ENCODE peak calls at places on chromosomes 16 and 17, in nine cellular contexts. C is neuronal stem cell, D is uterus, I is lung, T is brain microvascular endothelial cell, Z is stomach, U is SK-N-SH, B is GM23338, F is esophagus muscularis mucosa. A is an unnamed sample.

GRCh38 chr16:63372283-63372682 is 1336.0 kb upstream of the CDH8 start:
- DNase-seq in C (no peak), D (no peak), I (no peak), T (no peak), Z (no peak), U (no peak), B (no peak), F (no peak), A (no peak)

GRCh38 chr17:54956802-54957201 is 11.7 kb downstream of the COX11 start:
- DNase-seq in C (no peak), D (no peak), I (no peak), T (no peak), Z (no peak), U (no peak), B (peak; percentile 49), F (no peak), A (no peak)

GRCh38 chr16:86034421-86034919 is 135.5 kb downstream of the IRF8 start:
- DNase-seq in C (no peak), D (no peak), I (no peak), T (no peak), Z (no peak), U (no peak), B (no peak), F (no peak), A (no peak)

GRCh38 chr17:3944485-3945388 is 19.5 kb downstream of the ATP2A3 start:
- DNase-seq in C (peak; percentile 82), D (peak; percentile 51), I (no peak), T (peak; percentile 10), Z (peak; percentile 66), U (peak; percentile 100), B (peak; percentile 93), F (no peak), A (no peak)

GRCh38 chr16:12749076-12749475 is 54.6 kb downstream of the CPPED1 start:
- DNase-seq in C (no peak), D (no peak), I (no peak), T (no peak), Z (no peak), U (no peak), B (no peak), F (no peak), A (no peak)

GRCh38 chr16:54355251-54355650 is 68.7 kb upstream of the IRX3 start:
- DNase-seq in C (no peak), D (no peak), I (no peak), T (peak; percentile 72), Z (no peak), U (no peak), B (no peak), F (no peak), A (no peak)

GRCh38 chr16:71929048-71929447 is 33.7 kb downstream of the IST1 start:
- DNase-seq in C (no peak), D (no peak), I (no peak), T (peak; percentile 67), Z (no peak), U (no peak), B (no peak), F (no peak), A (peak; percentile 37)

GRCh38 chr17:44349553-44350070 is 4.5 kb downstream of the GRN start:
- DNase-seq in C (no peak), D (no peak), I (no peak), T (no peak), Z (no peak), U (no peak), B (no peak), F (no peak), A (no peak)

GRCh38 chr17:9115446-9116265 is 94.3 kb downstream of the NTN1 start:
- DNase-seq in C (peak; percentile 44), D (peak; percentile 86), I (no peak), T (peak; percentile 36), Z (peak; percentile 27), U (peak; percentile 31), B (peak; percentile 87), F (no peak), A (no peak)

GRCh38 chr17:82836823-82837357 is 2.9 kb downstream of the ZNF750 start:
- DNase-seq in C (no peak), D (peak; percentile 47), I (no peak), T (no peak), Z (no peak), U (no peak), B (peak; percentile 55), F (no peak), A (no peak)

GRCh38 chr16:23578096-23578830 is 17.9 kb downstream of the NDUFAB1 start:
- DNase-seq in C (no peak), D (no peak), I (no peak), T (no peak), Z (no peak), U (no peak), B (no peak), F (no peak), A (no peak)

GRCh38 chr17:47742319-47743181 is 9.5 kb downstream of the TBX21 start:
- DNase-seq in C (peak; percentile 61), D (no peak), I (peak; percentile 4), T (no peak), Z (no peak), U (peak; percentile 95), B (peak; percentile 83), F (no peak), A (no peak)

GRCh38 chr17:11511696-11512095 is 86.6 kb upstream of the DNAH9 start:
- DNase-seq in C (no peak), D (no peak), I (no peak), T (no peak), Z (peak; percentile 42), U (peak; percentile 42), B (no peak), F (no peak), A (no peak)

GRCh38 chr17:77085916-77086432 is 54.8 kb upstream of the SEC14L1 start:
- DNase-seq in C (no peak), D (no peak), I (no peak), T (no peak), Z (no peak), U (peak; percentile 87), B (no peak), F (no peak), A (no peak)

GRCh38 chr17:77089118-77089477 is 51.7 kb upstream of the SEC14L1 start:
- DNase-seq in C (no peak), D (no peak), I (no peak), T (no peak), Z (peak; percentile 39), U (no peak), B (no peak), F (no peak), A (no peak)

GRCh38 chr17:77088455-77089117 is 52.2 kb upstream of the SEC14L1 start:
- DNase-seq in C (peak; percentile 88), D (peak; percentile 96), I (peak; percentile 93), T (peak; percentile 96), Z (peak; percentile 90), U (peak; percentile 93), B (peak; percentile 95), F (peak; percentile 98), A (peak; percentile 89)

GRCh38 chr17:77087650-77088454 is 52.9 kb upstream of the SEC14L1 start:
- DNase-seq in C (no peak), D (no peak), I (no peak), T (no peak), Z (no peak), U (no peak), B (no peak), F (no peak), A (no peak)

GRCh38 chr17:77086433-77087010 is 54.2 kb upstream of the SEC14L1 start:
- DNase-seq in C (peak; percentile 61), D (peak; percentile 86), I (peak; percentile 87), T (peak; percentile 79), Z (peak; percentile 96), U (peak; percentile 78), B (peak; percentile 96), F (peak; percentile 97), A (no peak)
- H3K4me3 ChIP-seq in C (no peak overlapping the region), D (no peak overlapping the region), I (no peak overlapping the region), T (no peak overlapping the region), Z (peak overlapping the region; percentile 9), U (peak overlapping the region; percentile 6), B (no peak overlapping the region), F (no peak overlapping the region), A (no peak overlapping the region)

DNA sequence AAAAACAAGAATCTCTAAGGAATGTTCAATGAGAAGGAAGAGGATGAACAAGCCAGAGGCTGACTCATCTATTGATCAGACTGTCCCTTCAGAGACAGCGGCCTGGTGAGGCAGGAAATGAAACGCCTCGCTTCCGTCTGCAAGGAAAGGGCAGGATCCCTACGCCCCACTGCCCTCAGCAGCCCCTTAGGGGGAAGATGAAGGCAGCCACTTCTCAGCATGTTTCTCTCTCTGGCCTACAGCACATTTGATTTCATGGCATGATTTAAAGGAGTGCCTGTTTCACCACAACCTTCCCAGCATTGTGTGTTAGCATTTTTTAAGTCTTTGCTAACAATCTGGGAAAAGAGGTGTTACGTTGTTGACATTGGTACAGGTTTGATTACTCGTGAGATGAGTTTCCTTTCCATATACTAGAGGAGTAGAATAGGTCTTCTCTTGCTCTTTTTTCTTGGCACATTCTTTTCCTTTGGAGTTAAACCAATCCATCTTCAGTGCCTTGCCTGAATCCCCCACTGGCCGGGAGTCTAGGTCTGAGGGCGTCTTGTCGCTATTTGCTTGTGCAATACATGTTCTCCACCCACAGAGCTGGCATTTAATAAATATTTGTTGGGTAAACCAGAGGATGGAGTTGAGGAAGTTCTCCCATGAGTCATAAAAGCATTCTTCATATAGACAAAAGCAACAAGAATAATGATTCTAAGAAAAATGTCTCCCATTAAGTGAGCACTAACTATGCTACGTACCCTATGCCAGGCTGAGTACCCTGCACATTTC is 47.4 kb downstream of the RBFOX3 start:
- DNase-seq in C (no peak), D (no peak), I (no peak), T (no peak), Z (no peak), U (no peak), B (no peak), F (no peak), A (no peak)
- H3K27me3 ChIP-seq in C (no peaks in the 10 kb centered on the region), D (no peaks in the 10 kb centered on the region), I (peaks cover 4% of the 10 kb centered on the region), T (no peaks in the 10 kb centered on the region), Z (peaks cover 89% of the 10 kb centered on the region), U (peaks cover 17% of the 10 kb centered on the region), B (no peaks in the 10 kb centered on the region), F (peaks cover 4% of the 10 kb centered on the region), A (no peaks in the 10 kb centered on the region)

DNA sequence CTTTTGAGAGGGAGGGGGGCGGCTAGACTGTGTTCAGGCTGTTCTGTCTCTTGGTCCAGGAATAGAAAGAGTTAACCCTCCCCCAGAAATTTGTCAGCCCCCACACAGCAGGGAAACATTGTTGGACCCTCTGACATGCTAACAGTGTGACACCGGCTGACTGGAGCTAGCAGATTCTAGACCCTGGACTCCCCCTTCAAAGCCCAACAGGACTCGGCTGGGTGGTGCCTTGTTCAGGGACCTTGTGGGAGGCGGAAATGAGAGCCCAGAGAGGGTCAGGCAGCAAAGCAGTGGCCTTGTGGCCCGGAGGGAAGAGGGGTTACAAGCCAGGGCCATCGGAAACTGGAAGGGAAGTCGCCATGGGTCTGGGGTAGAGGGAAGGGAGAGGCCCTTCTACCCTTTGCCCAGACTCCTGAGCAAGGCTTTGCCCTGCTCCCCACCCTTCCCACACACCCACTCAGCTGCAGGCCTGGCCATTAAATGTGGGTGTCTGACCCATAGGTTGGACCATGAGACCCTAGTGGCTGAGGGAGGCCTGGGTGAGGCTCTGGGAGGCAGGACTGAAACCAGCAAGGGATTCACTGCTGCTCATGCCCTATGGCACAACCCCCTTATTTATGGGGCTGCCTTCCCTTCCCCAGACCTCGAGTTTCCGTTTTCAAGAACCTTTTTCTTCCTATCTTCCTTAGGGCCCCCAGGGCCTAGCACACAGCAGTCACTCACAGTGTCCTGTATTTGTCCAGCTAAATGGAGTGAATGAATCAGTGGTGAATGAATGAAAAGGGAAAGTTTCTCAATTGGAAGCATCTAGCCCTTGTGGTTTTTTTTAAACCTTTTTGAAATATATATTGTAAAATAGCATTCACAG is 44.8 kb downstream of the RAI1 start:
- DNase-seq in C (no peak), D (no peak), I (no peak), T (no peak), Z (no peak), U (peak; percentile 51), B (no peak), F (no peak), A (no peak)
- H3K4me3 ChIP-seq in C (no peak overlapping the region), D (no peak overlapping the region), I (no peak overlapping the region), T (no peak overlapping the region), Z (no peak overlapping the region), U (no peak overlapping the region), B (peak overlapping the region; percentile 61), F (no peak overlapping the region), A (no peak overlapping the region)

GRCh38 chr17:79191270-79191934 is 116.8 kb downstream of the ENGASE start:
- DNase-seq in C (no peak), D (no peak), I (no peak), T (no peak), Z (no peak), U (no peak), B (no peak), F (no peak), A (no peak)
- H3K27me3 ChIP-seq in C (peaks cover 88% of the 10 kb centered on the region), D (no peaks in the 10 kb centered on the region), I (peaks cover 2% of the 10 kb centered on the region), T (peaks cover 24% of the 10 kb centered on the region), Z (peaks cover 96% of the 10 kb centered on the region), U (peaks cover 16% of the 10 kb centered on the region), B (no peaks in the 10 kb centered on the region), F (peaks cover 12% of the 10 kb centered on the region), A (peaks cover 1% of the 10 kb centered on the region)